ENCODE peak calls at places on chromosomes 16 and 17, in nine cellular contexts. A is PC-3, Q is dermis blood vessel endothelial cell, U is nephron progenitor cell, F is AG08396, B is AG04449, H is astrocyte of the spinal cord, E is A549, T is NCI-H2029. J is an unnamed sample.

GRCh38 chr17:38554430-38555350 is 51.1 kb downstream of the SRCIN1 start:
- DNase-seq in E (no peak), F (no peak), T (peak; percentile 73), H (peak; percentile 17), U (no peak), Q (no peak), B (no peak), A (peak; percentile 77), J (peak; percentile 14)

GRCh38 chr16:75593825-75594820 is 27.9 kb downstream of the GABARAPL2 start:
- DNase-seq in A (peak; percentile 84), B (peak; percentile 26), T (no peak), U (no peak), H (peak; percentile 78), F (peak; percentile 56), Q (peak; percentile 95), E (peak; percentile 7), J (peak; percentile 91)

GRCh38 chr17:48522031-48522593 is 8.7 kb downstream of the HOXB1 start:
- DNase-seq in T (peak; percentile 95), H (peak; percentile 29), E (peak; percentile 59), F (no peak), B (no peak), A (peak; percentile 83), U (peak; percentile 67), Q (peak; percentile 12), J (peak; percentile 71)

GRCh38 chr16:82157836-82158235 is 12.2 kb downstream of the MPHOSPH6 start:
- DNase-seq in H (no peak), U (no peak), F (no peak), B (no peak), Q (no peak), E (no peak), T (no peak), A (no peak), J (peak; percentile 3)

GRCh38 chr17:38512473-38513058 is 84.3 kb downstream of the ARHGAP23 start:
- DNase-seq in A (no peak), E (no peak), U (no peak), Q (no peak), B (no peak), F (no peak), T (no peak), H (no peak), J (no peak)

GRCh38 chr17:55527520-55528118 is 16.4 kb upstream of the SMIM36 start:
- DNase-seq in E (peak; percentile 50), U (peak; percentile 30), F (peak; percentile 61), B (no peak), A (peak; percentile 70), T (peak; percentile 11), Q (peak; percentile 80), H (peak; percentile 63), J (peak; percentile 49)

GRCh38 chr17:1744551-1745512 is 2.2 kb downstream of the SERPINF2 start:
- DNase-seq in F (no peak), E (no peak), T (no peak), H (no peak), U (no peak), Q (no peak), B (no peak), A (no peak), J (no peak)

GRCh38 chr16:19748389-19749110 is 30.5 kb downstream of the IQCK start:
- DNase-seq in A (peak; percentile 14), F (no peak), B (no peak), E (no peak), U (no peak), T (no peak), Q (peak; percentile 36), H (no peak), J (no peak)

J was measured in fibroblast of lung.